ENCODE peak calls at places on chromosomes 2 and 18, in nine cellular contexts. Z, Y, U, H, E, M, X, T and O are unnamed samples.

GRCh38 chr2:12923907-12924610 is 207.3 kb downstream of the TRIB2 start:
- DNase-seq in M (no peak), X (no peak), U (no peak), T (no peak), Z (no peak), E (no peak), Y (no peak), H (no peak), O (no peak)

GRCh38 chr2:96594701-96595152 is 43.4 kb downstream of the KANSL3 start:
- DNase-seq in Z (no peak), M (no peak), T (no peak), X (no peak), E (no peak), Y (no peak), H (no peak), U (no peak), O (no peak)

GRCh38 chr18:364221-364620 is 96.4 kb upstream of the THOC1 start:
- DNase-seq in H (no peak), M (no peak), X (no peak), T (no peak), E (no peak), Z (no peak), Y (no peak), U (no peak), O (no peak)

GRCh38 chr18:10247402-10248117 is 206.9 kb upstream of the APCDD1 start:
- DNase-seq in M (no peak), Y (no peak), X (no peak), U (no peak), Z (peak), T (no peak), H (no peak), E (no peak), O (no peak)

GRCh38 chr2:232503792-232504323 is 16.2 kb upstream of the ECEL1 start:
- DNase-seq in Z (no peak), H (no peak), Y (no peak), T (no peak), M (no peak), U (no peak), E (no peak), X (no peak), O (no peak)

GRCh38 chr2:109079590-109079989 is 49.4 kb upstream of the SH3RF3 start:
- DNase-seq in U (no peak), X (no peak), E (no peak), Z (no peak), Y (no peak), H (no peak), T (no peak), M (no peak), O (peak)

GRCh38 chr2:170696006-170696405 is 19.1 kb upstream of the SP5 start:
- DNase-seq in Z (no peak), T (no peak), M (no peak), Y (no peak), X (no peak), U (no peak), E (no peak), H (no peak), O (no peak)

GRCh38 chr18:2442726-2443275 is 128.5 kb downstream of the METTL4 start:
- DNase-seq in U (no peak), M (no peak), X (no peak), Z (no peak), T (no peak), Y (no peak), H (no peak), E (no peak), O (no peak)

GRCh38 chr2:96073170-96073775 is 38.6 kb upstream of the GPAT2 start:
- DNase-seq in U (no peak), M (no peak), H (no peak), T (no peak), X (no peak), Z (no peak), Y (no peak), E (no peak), O (peak)

GRCh38 chr18:79706006-79706405 is 26.4 kb downstream of the CTDP1 start:
- DNase-seq in U (no peak), H (no peak), X (no peak), Y (no peak), E (no peak), Z (peak), T (no peak), M (no peak), O (no peak)

GRCh38 chr2:15691586-15692310 is 100.1 kb downstream of the DDX1 start:
- DNase-seq in M (no peak), Y (no peak), Z (no peak), X (no peak), H (no peak), E (no peak), T (no peak), U (no peak), O (no peak)

GRCh38 chr2:25062461-25062860 is 20.6 kb downstream of the EFR3B start:
- DNase-seq in Z (no peak), E (no peak), M (no peak), Y (no peak), U (no peak), T (no peak), H (no peak), X (peak), O (no peak)

GRCh38 chr2:166637051-166637450 is 143.0 kb upstream of the SCN7A start:
- DNase-seq in Y (no peak), T (no peak), H (no peak), U (no peak), E (no peak), X (no peak), M (no peak), Z (no peak), O (no peak)

GRCh38 chr2:127551221-127551930 is 15.9 kb downstream of the MYO7B start:
- DNase-seq in Z (no peak), T (no peak), M (no peak), H (no peak), U (no peak), X (no peak), Y (no peak), E (no peak), O (no peak)

GRCh38 chr2:112973156-112973555 is 4.7 kb upstream of the IL36G start:
- DNase-seq in H (no peak), E (no peak), M (no peak), X (no peak), Z (no peak), Y (no peak), T (no peak), U (no peak), O (no peak)

GRCh38 chr2:174153757-174154680 is 94.3 kb downstream of the OLA1 start:
- DNase-seq in T (no peak), X (no peak), H (peak), U (no peak), Y (no peak), E (no peak), M (no peak), Z (no peak), O (no peak)

GRCh38 chr2:217899231-217900009 is 103.4 kb downstream of the TNS1 start:
- DNase-seq in M (peak), X (peak), Z (peak), E (peak), T (peak), Y (peak), H (peak), U (peak), O (no peak)

GRCh38 chr2:231110551-231110950 is 14.3 kb downstream of the HTR2B start:
- DNase-seq in Y (no peak), H (no peak), X (no peak), M (no peak), Z (no peak), U (no peak), T (no peak), E (no peak), O (no peak)

GRCh38 chr2:214005337-214005736 is 405.5 kb upstream of the VWC2L start:
- DNase-seq in Y (no peak), T (no peak), Z (no peak), E (no peak), M (no peak), X (no peak), U (no peak), H (no peak), O (no peak)

GRCh38 chr2:28702415-28702859 is 49.2 kb upstream of the PPP1CB start:
- DNase-seq in E (no peak), Y (no peak), H (no peak), M (no peak), U (no peak), Z (peak), X (no peak), T (no peak), O (no peak)

GRCh38 chr2:179588486-179589145 is 272.8 kb downstream of the ZNF385B start:
- DNase-seq in M (no peak), U (peak), Y (no peak), H (no peak), Z (no peak), E (no peak), X (no peak), T (no peak), O (no peak)

GRCh38 chr18:8990276-8991031 is 112.0 kb upstream of the NDUFV2 start:
- DNase-seq in Z (peak), Y (no peak), M (no peak), X (no peak), H (no peak), T (no peak), E (peak), U (no peak), O (no peak)

GRCh38 chr2:33420726-33421125 is 55.7 kb upstream of the RASGRP3 start:
- DNase-seq in M (no peak), U (no peak), H (no peak), Z (no peak), X (no peak), E (no peak), T (no peak), Y (no peak), O (no peak)

GRCh38 chr2:128261245-128262128 is 57.2 kb downstream of the HS6ST1 start:
- DNase-seq in U (no peak), T (peak), M (no peak), Z (no peak), E (no peak), H (no peak), X (peak), Y (no peak), O (no peak)

GRCh38 chr2:159539701-159540100 is 76.6 kb downstream of the BAZ2B start:
- DNase-seq in X (no peak), E (no peak), H (no peak), U (no peak), M (no peak), Y (no peak), Z (no peak), T (no peak), O (no peak)

GRCh38 chr18:4511166-4511565 is 56.1 kb upstream of the DLGAP1 start:
- DNase-seq in Z (no peak), X (no peak), M (no peak), H (no peak), Y (no peak), U (no peak), T (no peak), E (no peak), O (no peak)

GRCh38 chr2:175844169-175844568 is 157.9 kb downstream of the LNPK start:
- DNase-seq in X (no peak), Y (no peak), U (no peak), H (peak), E (no peak), Z (no peak), T (no peak), M (peak), O (no peak)

GRCh38 chr2:12819721-12820120 is 103.0 kb downstream of the TRIB2 start:
- DNase-seq in T (no peak), X (no peak), Z (no peak), H (no peak), M (no peak), U (no peak), Y (no peak), E (no peak), O (no peak)

GRCh38 chr2:43818761-43819160 is 19.9 kb downstream of the ABCG5 start:
- DNase-seq in M (peak), X (no peak), Y (no peak), E (peak), H (no peak), T (no peak), U (no peak), Z (no peak), O (no peak)

GRCh38 chr2:205776139-205776538 is 93.8 kb downstream of the NRP2 start:
- DNase-seq in H (no peak), E (peak), U (peak), T (peak), Z (peak), X (peak), M (peak), Y (no peak), O (no peak)

GRCh38 chr18:11464129-11464528 is 145.3 kb upstream of the SLC35G4 start:
- DNase-seq in X (no peak), E (no peak), Z (no peak), Y (no peak), H (no peak), U (no peak), T (no peak), M (no peak), O (no peak)
- TF ChIP-seq CTCF in X (no peak), E (no peak), Z (no peak), Y (no peak), H (no peak), U (no peak), T (no peak), M (no peak), O (no peak)

DNA sequence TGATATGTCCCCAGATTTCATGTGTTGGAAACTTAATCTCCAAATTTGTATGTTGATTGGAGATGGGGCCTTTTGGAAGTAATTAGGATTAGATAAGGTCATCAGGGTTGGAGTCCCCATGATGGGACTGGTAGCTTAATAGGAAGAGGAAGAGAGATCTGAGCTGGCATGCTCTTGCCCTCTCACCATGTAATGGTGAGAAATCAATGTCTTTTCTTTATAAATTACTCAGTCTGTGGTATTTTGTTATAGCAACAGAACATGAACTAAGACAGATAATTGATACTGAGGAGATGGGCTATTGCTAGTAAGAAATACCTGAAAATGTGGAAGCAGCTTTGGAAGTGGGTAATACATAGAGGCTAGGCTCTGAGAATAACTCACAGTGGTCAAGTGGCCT is 48.0 kb downstream of the CDC42EP3 start:
- DNase-seq in Y (no peak), U (no peak), T (no peak), E (no peak), H (no peak), X (no peak), Z (no peak), M (no peak), O (no peak)
- H3K27ac ChIP-seq in Y (no peak), U (no peak), T (no peak), E (no peak), H (no peak), X (no peak), Z (no peak), M (no peak), O (no peak)

GRCh38 chr2:116095636-116096035 is 1653.2 kb downstream of the DPP10 start:
- DNase-seq in T (no peak), H (no peak), M (no peak), U (no peak), Y (no peak), Z (no peak), E (no peak), X (no peak), O (no peak)
- TF ChIP-seq CTCF in T (no peak), H (no peak), M (no peak), U (no peak), Y (no peak), Z (no peak), E (no peak), X (peak), O (no peak)

GRCh38 chr2:237574894-237575868 is 8.8 kb downstream of the PRLH start:
- DNase-seq in T (no peak), Y (no peak), M (peak), Z (peak), E (peak), X (no peak), U (no peak), H (no peak), O (no peak)
- H3K27ac ChIP-seq in T (no peak), Y (no peak), M (peak), Z (peak), E (peak), X (no peak), U (no peak), H (no peak), O (peak)

GRCh38 chr18:13004316-13004879 is 13.2 kb downstream of the CEP192 start:
- DNase-seq in X (no peak), Z (no peak), Y (no peak), M (no peak), U (no peak), T (no peak), H (no peak), E (no peak), O (no peak)
- TF ChIP-seq CTCF in X (no peak), Z (no peak), Y (no peak), M (no peak), U (no peak), T (no peak), H (no peak), E (no peak), O (no peak)